ENCODE peak calls at places on chromosomes 1 and 21, in eight cellular contexts. M is fibroblast of the conjunctiva, K is Kasumi-1, U is breast epithelium, D is DMS153, A is iPS-NIHi11, Y is pancreas, T is foreskin fibroblast. P is an unnamed sample.

GRCh38 chr1:83996621-83997020 is 2.3 kb downstream of the TTLL7 start:
- DNase-seq in A (peak), K (no peak), D (no peak), U (no peak), M (no peak), T (peak), Y (no peak), P (no peak)

GRCh38 chr1:181043025-181043880 is 9.5 kb downstream of the MR1 start:
- DNase-seq in U (no peak), D (peak), A (peak), M (no peak), Y (no peak), K (peak), T (no peak), P (no peak)

GRCh38 chr21:20443558-20444155 is 554.6 kb upstream of the NCAM2 start:
- DNase-seq in A (peak), K (peak), M (no peak), D (no peak), Y (no peak), U (no peak), T (no peak), P (peak)

GRCh38 chr1:98674075-98674781 is 12.7 kb downstream of the SNX7 start:
- DNase-seq in K (no peak), U (no peak), D (no peak), Y (no peak), M (no peak), T (peak), A (no peak), P (no peak)

GRCh38 chr1:28437924-28438699 is 67.7 kb upstream of the RCC1 start:
- DNase-seq in T (peak), D (peak), K (peak), U (peak), M (peak), A (peak), Y (peak), P (peak)

GRCh38 chr1:1703796-1704195 is 11.2 kb upstream of the SLC35E2B start:
- DNase-seq in U (no peak), D (no peak), M (no peak), Y (no peak), K (no peak), T (no peak), A (no peak), P (no peak)

GRCh38 chr1:213244664-213245091 is 193.6 kb downstream of the RPS6KC1 start:
- DNase-seq in K (peak), A (peak), T (peak), U (no peak), D (peak), Y (no peak), M (peak), P (peak)

GRCh38 chr1:95096218-95096841 is 20.8 kb upstream of the TLCD4 start:
- DNase-seq in K (no peak), T (no peak), U (no peak), D (no peak), Y (no peak), M (no peak), A (no peak), P (no peak)

GRCh38 chr21:16002872-16003466 is 273.2 kb downstream of the USP25 start:
- DNase-seq in Y (no peak), K (peak), M (peak), T (peak), A (no peak), U (no peak), D (no peak), P (no peak)

GRCh38 chr1:207670997-207671396 is 26.1 kb downstream of the CR1L start:
- DNase-seq in T (no peak), D (no peak), Y (no peak), K (no peak), A (no peak), U (no peak), M (no peak), P (no peak)

GRCh38 chr1:115314765-115315164 is 23.3 kb downstream of the NGF start:
- DNase-seq in U (no peak), M (no peak), K (no peak), T (peak), A (no peak), Y (no peak), D (no peak), P (no peak)

GRCh38 chr21:35540950-35541632 is 492.0 kb upstream of the RUNX1 start:
- DNase-seq in A (no peak), D (peak), Y (no peak), M (no peak), U (no peak), T (peak), K (no peak), P (no peak)

GRCh38 chr1:203548917-203549708 is 55.2 kb downstream of the OPTC start:
- DNase-seq in U (no peak), T (no peak), K (no peak), Y (no peak), D (peak), A (peak), M (peak), P (no peak)

GRCh38 chr1:115717541-115717940 is 51.0 kb downstream of the CASQ2 start:
- DNase-seq in T (peak), D (peak), U (no peak), M (peak), K (peak), A (no peak), Y (peak), P (peak)

GRCh38 chr1:44413740-44414139 is 8.7 kb downstream of the RNF220 start:
- DNase-seq in U (no peak), A (no peak), M (no peak), K (no peak), Y (no peak), T (no peak), D (no peak), P (no peak)

GRCh38 chr1:209493584-209493983 is 89.9 kb upstream of the CAMK1G start:
- DNase-seq in D (no peak), Y (no peak), K (no peak), U (no peak), T (no peak), A (no peak), M (no peak), P (no peak)

GRCh38 chr1:29332204-29332603 is 95.9 kb downstream of the PTPRU start:
- DNase-seq in M (peak), Y (peak), A (peak), K (no peak), T (peak), U (no peak), D (peak), P (peak)

GRCh38 chr1:5312299-5312686 is 657.9 kb downstream of the AJAP1 start:
- DNase-seq in M (no peak), K (no peak), T (no peak), U (no peak), D (no peak), A (no peak), Y (no peak), P (no peak)

GRCh38 chr1:181251001-181251712 is 162.7 kb downstream of the IER5 start:
- DNase-seq in D (peak), K (no peak), Y (no peak), A (no peak), U (no peak), M (peak), T (peak), P (no peak)

GRCh38 chr21:35920428-35920827 is 139.9 kb downstream of the SETD4 start:
- DNase-seq in T (no peak), Y (no peak), D (no peak), M (no peak), K (no peak), U (no peak), A (no peak), P (no peak)

GRCh38 chr1:103441342-103441741 is 84.2 kb upstream of the RNPC3 start:
- DNase-seq in D (no peak), K (no peak), A (no peak), T (no peak), M (no peak), U (no peak), Y (no peak), P (no peak)

GRCh38 chr1:178345821-178346220 is 150.9 kb downstream of the CLEC20A start:
- DNase-seq in M (peak), D (no peak), Y (no peak), K (no peak), T (no peak), U (no peak), A (no peak), P (no peak)

GRCh38 chr1:18556364-18556763 is 74.3 kb upstream of the PAX7 start:
- DNase-seq in A (peak), M (no peak), D (peak), Y (no peak), T (no peak), K (peak), U (no peak), P (no peak)

GRCh38 chr1:204343850-204344249 is 15.9 kb downstream of the PLEKHA6 start:
- DNase-seq in D (no peak), T (no peak), M (no peak), A (no peak), Y (no peak), K (no peak), U (no peak), P (no peak)

GRCh38 chr1:156813750-156814570 is 2.7 kb downstream of the SH2D2A start:
- DNase-seq in K (peak), T (peak), U (peak), M (no peak), Y (peak), D (peak), A (peak), P (peak)

GRCh38 chr1:47572731-47573505 is 135.1 kb downstream of the FOXD2 start:
- DNase-seq in T (no peak), D (no peak), Y (no peak), A (peak), M (no peak), U (no peak), K (no peak), P (peak)

GRCh38 chr1:25729774-25730173 is 70.2 kb upstream of the SELENON start:
- DNase-seq in K (no peak), A (no peak), Y (no peak), D (no peak), M (no peak), T (no peak), U (no peak), P (no peak)

GRCh38 chr1:33500547-33500946 is 28.1 kb downstream of the ZSCAN20 start:
- DNase-seq in K (no peak), Y (no peak), T (no peak), D (no peak), M (no peak), A (peak), U (no peak), P (no peak)

GRCh38 chr1:16279186-16279585 is 42.2 kb upstream of the CPLANE2 start:
- DNase-seq in D (no peak), M (no peak), K (no peak), A (no peak), T (no peak), Y (no peak), U (no peak), P (no peak)

GRCh38 chr1:232628335-232629214 is 1.4 kb downstream of the SIPA1L2 start:
- DNase-seq in K (peak), M (no peak), T (peak), Y (no peak), U (no peak), D (no peak), A (no peak), P (no peak)

GRCh38 chr1:224703702-224704408 is 87.7 kb downstream of the CNIH3 start:
- DNase-seq in M (no peak), U (no peak), Y (no peak), K (no peak), T (no peak), D (no peak), A (no peak), P (no peak)

GRCh38 chr1:29237906-29238600 is 1.7 kb downstream of the PTPRU start:
- DNase-seq in A (peak), U (peak), K (no peak), T (no peak), D (peak), Y (peak), M (no peak), P (peak)

GRCh38 chr1:109370712-109371270 is 26.9 kb downstream of the SORT1 start:
- DNase-seq in D (no peak), A (no peak), M (peak), Y (no peak), K (no peak), U (no peak), T (peak), P (no peak)

GRCh38 chr1:9593492-9594465 is 5.1 kb downstream of the TMEM201 start:
- DNase-seq in D (peak), T (peak), Y (no peak), K (peak), A (peak), U (no peak), M (no peak), P (peak)

GRCh38 chr1:24425446-24425845 is 9.8 kb downstream of the NIPAL3 start:
- DNase-seq in M (no peak), A (no peak), D (no peak), Y (no peak), T (no peak), K (no peak), U (no peak), P (no peak)

GRCh38 chr21:29133796-29134195 is 3.4 kb downstream of the MAP3K7CL start:
- DNase-seq in U (no peak), Y (no peak), D (no peak), M (no peak), T (no peak), A (no peak), K (no peak), P (no peak)

GRCh38 chr1:4781646-4782045 is 127.2 kb downstream of the AJAP1 start:
- DNase-seq in D (no peak), M (no peak), A (no peak), U (no peak), Y (no peak), T (no peak), K (no peak), P (no peak)

GRCh38 chr1:64245495-64245894 is 42.1 kb downstream of the UBE2U start:
- DNase-seq in Y (no peak), M (no peak), D (peak), U (no peak), T (no peak), A (peak), K (no peak), P (no peak)

GRCh38 chr1:28437260-28437923 is 67.9 kb downstream of the PHACTR4 start:
- DNase-seq in T (peak), D (no peak), Y (no peak), A (no peak), U (no peak), M (peak), K (no peak), P (no peak)

P was measured in nephron progenitor cell.